ENCODE peak calls at places on chromosomes 3 and 15, in nine cellular contexts. One of them, this sample, is unnamed.

GRCh38 chr15:82074610-82075009 is 28.8 kb upstream of the MEX3B start:
- DNase-seq in type B pancreatic cell: no peak
- DNase-seq in omental fat pad: no peak
- DNase-seq in GM20000: no peak
- DNase-seq in AG09319: no peak
- DNase-seq in transverse colon: no peak
- DNase-seq in cardiac muscle cell: no peak
- DNase-seq in GM10248: no peak
- DNase-seq in psoas muscle: no peak
- DNase-seq in this sample: no peak

GRCh38 chr3:81816473-81817260 is 55.2 kb upstream of the GBE1 start:
- DNase-seq in transverse colon: no peak
- DNase-seq in cardiac muscle cell: no peak
- DNase-seq in GM10248: peak
- DNase-seq in type B pancreatic cell: no peak
- DNase-seq in GM20000: peak
- DNase-seq in AG09319: peak
- DNase-seq in psoas muscle: no peak
- DNase-seq in omental fat pad: no peak
- DNase-seq in this sample: peak

GRCh38 chr3:150699068-150699635 is 4.6 kb downstream of the ERICH6 start:
- DNase-seq in psoas muscle: no peak
- DNase-seq in GM10248: no peak
- DNase-seq in AG09319: no peak
- DNase-seq in cardiac muscle cell: no peak
- DNase-seq in type B pancreatic cell: no peak
- DNase-seq in transverse colon: no peak
- DNase-seq in omental fat pad: no peak
- DNase-seq in GM20000: no peak
- DNase-seq in this sample: no peak

GRCh38 chr15:31268911-31269784 is 57.5 kb upstream of the KLF13 start:
- DNase-seq in psoas muscle: peak
- DNase-seq in GM10248: no peak
- DNase-seq in GM20000: no peak
- DNase-seq in type B pancreatic cell: peak
- DNase-seq in AG09319: no peak
- DNase-seq in omental fat pad: peak
- DNase-seq in transverse colon: peak
- DNase-seq in cardiac muscle cell: peak
- DNase-seq in this sample: peak

GRCh38 chr3:52088445-52089367 is 32.3 kb upstream of the DUSP7 start:
- DNase-seq in GM20000: peak
- DNase-seq in omental fat pad: peak
- DNase-seq in transverse colon: no peak
- DNase-seq in type B pancreatic cell: no peak
- DNase-seq in cardiac muscle cell: peak
- DNase-seq in AG09319: no peak
- DNase-seq in GM10248: no peak
- DNase-seq in psoas muscle: peak
- DNase-seq in this sample: no peak

GRCh38 chr15:35994861-35995260 is 448.9 kb upstream of the DPH6 start:
- DNase-seq in AG09319: no peak
- DNase-seq in type B pancreatic cell: no peak
- DNase-seq in omental fat pad: no peak
- DNase-seq in GM10248: no peak
- DNase-seq in psoas muscle: no peak
- DNase-seq in cardiac muscle cell: no peak
- DNase-seq in transverse colon: no peak
- DNase-seq in GM20000: no peak
- DNase-seq in this sample: no peak

GRCh38 chr3:139301183-139301582 is 42.6 kb upstream of the MRPS22 start:
- DNase-seq in type B pancreatic cell: no peak
- DNase-seq in AG09319: no peak
- DNase-seq in GM10248: no peak
- DNase-seq in cardiac muscle cell: no peak
- DNase-seq in omental fat pad: no peak
- DNase-seq in GM20000: no peak
- DNase-seq in psoas muscle: peak
- DNase-seq in transverse colon: no peak
- DNase-seq in this sample: no peak

GRCh38 chr3:53045784-53046170 is at the start of gene SFMBT1:
- DNase-seq in GM20000: peak
- DNase-seq in cardiac muscle cell: peak
- DNase-seq in psoas muscle: peak
- DNase-seq in type B pancreatic cell: peak
- DNase-seq in omental fat pad: no peak
- DNase-seq in transverse colon: peak
- DNase-seq in GM10248: peak
- DNase-seq in AG09319: peak
- DNase-seq in this sample: peak

GRCh38 chr15:79682285-79682684 is 214.5 kb downstream of the MTHFS start:
- DNase-seq in psoas muscle: no peak
- DNase-seq in transverse colon: no peak
- DNase-seq in GM20000: no peak
- DNase-seq in type B pancreatic cell: no peak
- DNase-seq in AG09319: peak
- DNase-seq in GM10248: no peak
- DNase-seq in omental fat pad: no peak
- DNase-seq in cardiac muscle cell: no peak
- DNase-seq in this sample: peak

GRCh38 chr3:196179380-196180308 is 31.6 kb downstream of the ZDHHC19 start:
- DNase-seq in GM10248: peak
- DNase-seq in GM20000: peak
- DNase-seq in cardiac muscle cell: no peak
- DNase-seq in omental fat pad: no peak
- DNase-seq in AG09319: no peak
- DNase-seq in psoas muscle: peak
- DNase-seq in transverse colon: peak
- DNase-seq in type B pancreatic cell: no peak
- DNase-seq in this sample: no peak

GRCh38 chr3:195876297-195877031 is 31.9 kb downstream of the TNK2 start:
- DNase-seq in cardiac muscle cell: no peak
- DNase-seq in transverse colon: peak
- DNase-seq in GM20000: no peak
- DNase-seq in GM10248: no peak
- DNase-seq in AG09319: no peak
- DNase-seq in type B pancreatic cell: no peak
- DNase-seq in psoas muscle: peak
- DNase-seq in omental fat pad: no peak
- DNase-seq in this sample: no peak

GRCh38 chr3:120070263-120070981 is 23.8 kb downstream of the GSK3B start:
- DNase-seq in GM20000: no peak
- DNase-seq in transverse colon: no peak
- DNase-seq in type B pancreatic cell: no peak
- DNase-seq in AG09319: no peak
- DNase-seq in psoas muscle: no peak
- DNase-seq in cardiac muscle cell: no peak
- DNase-seq in omental fat pad: no peak
- DNase-seq in GM10248: no peak
- DNase-seq in this sample: no peak

GRCh38 chr15:55267401-55268053 is 22.1 kb downstream of the RAB27A start:
- DNase-seq in cardiac muscle cell: no peak
- DNase-seq in GM20000: no peak
- DNase-seq in omental fat pad: no peak
- DNase-seq in type B pancreatic cell: no peak
- DNase-seq in AG09319: no peak
- DNase-seq in psoas muscle: peak
- DNase-seq in GM10248: peak
- DNase-seq in transverse colon: peak
- DNase-seq in this sample: peak

GRCh38 chr15:90592144-90592887 is 62.6 kb downstream of the CRTC3 start:
- DNase-seq in omental fat pad: no peak
- DNase-seq in type B pancreatic cell: no peak
- DNase-seq in GM20000: no peak
- DNase-seq in psoas muscle: no peak
- DNase-seq in cardiac muscle cell: no peak
- DNase-seq in transverse colon: no peak
- DNase-seq in GM10248: no peak
- DNase-seq in AG09319: peak
- DNase-seq in this sample: no peak

GRCh38 chr3:13111173-13111873 is 38.1 kb upstream of the IQSEC1 start:
- DNase-seq in omental fat pad: no peak
- DNase-seq in type B pancreatic cell: no peak
- DNase-seq in transverse colon: peak
- DNase-seq in GM10248: no peak
- DNase-seq in psoas muscle: no peak
- DNase-seq in GM20000: no peak
- DNase-seq in AG09319: no peak
- DNase-seq in cardiac muscle cell: no peak
- DNase-seq in this sample: no peak

GRCh38 chr3:115638991-115639390 is 15.7 kb downstream of the GAP43 start:
- DNase-seq in GM20000: no peak
- DNase-seq in AG09319: no peak
- DNase-seq in omental fat pad: no peak
- DNase-seq in GM10248: no peak
- DNase-seq in psoas muscle: no peak
- DNase-seq in transverse colon: no peak
- DNase-seq in type B pancreatic cell: no peak
- DNase-seq in cardiac muscle cell: no peak
- DNase-seq in this sample: no peak

GRCh38 chr3:32675164-32675563 is 9.8 kb upstream of the CNOT10 start:
- DNase-seq in psoas muscle: no peak
- DNase-seq in transverse colon: no peak
- DNase-seq in GM10248: no peak
- DNase-seq in type B pancreatic cell: no peak
- DNase-seq in GM20000: no peak
- DNase-seq in cardiac muscle cell: no peak
- DNase-seq in omental fat pad: no peak
- DNase-seq in AG09319: no peak
- DNase-seq in this sample: no peak

GRCh38 chr3:13575459-13576061 is 26.6 kb downstream of the FBLN2 start:
- DNase-seq in GM10248: no peak
- DNase-seq in omental fat pad: no peak
- DNase-seq in cardiac muscle cell: peak
- DNase-seq in AG09319: no peak
- DNase-seq in GM20000: no peak
- DNase-seq in transverse colon: no peak
- DNase-seq in type B pancreatic cell: no peak
- DNase-seq in psoas muscle: peak
- DNase-seq in this sample: no peak

GRCh38 chr3:45782381-45782780 is 14.0 kb downstream of the SLC6A20 start:
- DNase-seq in GM20000: no peak
- DNase-seq in cardiac muscle cell: no peak
- DNase-seq in AG09319: no peak
- DNase-seq in omental fat pad: no peak
- DNase-seq in type B pancreatic cell: no peak
- DNase-seq in transverse colon: no peak
- DNase-seq in GM10248: no peak
- DNase-seq in psoas muscle: no peak
- DNase-seq in this sample: no peak

GRCh38 chr15:80615783-80616391 is 79.2 kb upstream of the ABHD17C start:
- DNase-seq in cardiac muscle cell: no peak
- DNase-seq in GM10248: no peak
- DNase-seq in GM20000: no peak
- DNase-seq in psoas muscle: peak
- DNase-seq in transverse colon: peak
- DNase-seq in omental fat pad: peak
- DNase-seq in type B pancreatic cell: no peak
- DNase-seq in AG09319: peak
- DNase-seq in this sample: peak

GRCh38 chr3:184399410-184399809 is 19.6 kb downstream of the CHRD start:
- DNase-seq in omental fat pad: no peak
- DNase-seq in GM20000: no peak
- DNase-seq in cardiac muscle cell: no peak
- DNase-seq in transverse colon: no peak
- DNase-seq in AG09319: peak
- DNase-seq in psoas muscle: no peak
- DNase-seq in GM10248: no peak
- DNase-seq in type B pancreatic cell: no peak
- DNase-seq in this sample: no peak

GRCh38 chr3:119628390-119628789 is 30.7 kb downstream of the PLA1A start:
- DNase-seq in type B pancreatic cell: no peak
- DNase-seq in psoas muscle: no peak
- DNase-seq in GM20000: no peak
- DNase-seq in omental fat pad: no peak
- DNase-seq in GM10248: peak
- DNase-seq in transverse colon: no peak
- DNase-seq in cardiac muscle cell: no peak
- DNase-seq in AG09319: no peak
- DNase-seq in this sample: no peak

GRCh38 chr3:17336291-17336690 is 406.1 kb downstream of the TBC1D5 start:
- DNase-seq in omental fat pad: no peak
- DNase-seq in cardiac muscle cell: no peak
- DNase-seq in GM10248: no peak
- DNase-seq in AG09319: peak
- DNase-seq in type B pancreatic cell: no peak
- DNase-seq in psoas muscle: no peak
- DNase-seq in GM20000: no peak
- DNase-seq in transverse colon: no peak
- DNase-seq in this sample: peak

GRCh38 chr3:194671900-194672808 is at the start of gene LSG1:
- DNase-seq in type B pancreatic cell: peak
- DNase-seq in cardiac muscle cell: peak
- DNase-seq in AG09319: peak
- DNase-seq in GM10248: peak
- DNase-seq in GM20000: peak
- DNase-seq in psoas muscle: peak
- DNase-seq in transverse colon: peak
- DNase-seq in omental fat pad: peak
- DNase-seq in this sample: peak
- TF ChIP-seq CTCF in type B pancreatic cell: no peak
- TF ChIP-seq CTCF in cardiac muscle cell: no peak
- TF ChIP-seq CTCF in AG09319: no peak
- TF ChIP-seq CTCF in GM10248: no peak
- TF ChIP-seq CTCF in GM20000: no peak
- TF ChIP-seq CTCF in psoas muscle: no peak
- TF ChIP-seq CTCF in transverse colon: no peak
- TF ChIP-seq CTCF in omental fat pad: no peak
- TF ChIP-seq CTCF in this sample: no peak

GRCh38 chr3:47865192-47865591 is 62.3 kb downstream of the DHX30 start:
- DNase-seq in cardiac muscle cell: no peak
- DNase-seq in transverse colon: no peak
- DNase-seq in type B pancreatic cell: no peak
- DNase-seq in omental fat pad: no peak
- DNase-seq in psoas muscle: peak
- DNase-seq in GM10248: no peak
- DNase-seq in GM20000: no peak
- DNase-seq in AG09319: no peak
- DNase-seq in this sample: no peak
- TF ChIP-seq CTCF in cardiac muscle cell: peak
- TF ChIP-seq CTCF in transverse colon: no peak
- TF ChIP-seq CTCF in type B pancreatic cell: no peak
- TF ChIP-seq CTCF in omental fat pad: no peak
- TF ChIP-seq CTCF in psoas muscle: no peak
- TF ChIP-seq CTCF in GM10248: no peak
- TF ChIP-seq CTCF in GM20000: no peak
- TF ChIP-seq CTCF in AG09319: no peak
- TF ChIP-seq CTCF in this sample: no peak

GRCh38 chr3:126654571-126655393 is at the start of gene TXNRD3:
- DNase-seq in omental fat pad: peak
- DNase-seq in GM10248: peak
- DNase-seq in type B pancreatic cell: peak
- DNase-seq in cardiac muscle cell: peak
- DNase-seq in psoas muscle: peak
- DNase-seq in AG09319: peak
- DNase-seq in transverse colon: peak
- DNase-seq in GM20000: peak
- DNase-seq in this sample: peak
- TF ChIP-seq CTCF in omental fat pad: no peak
- TF ChIP-seq CTCF in GM10248: no peak
- TF ChIP-seq CTCF in type B pancreatic cell: peak
- TF ChIP-seq CTCF in cardiac muscle cell: no peak
- TF ChIP-seq CTCF in psoas muscle: peak
- TF ChIP-seq CTCF in AG09319: no peak
- TF ChIP-seq CTCF in transverse colon: no peak
- TF ChIP-seq CTCF in GM20000: no peak
- TF ChIP-seq CTCF in this sample: no peak

GRCh38 chr3:99586680-99587079 is 51.7 kb upstream of the COL8A1 start:
- DNase-seq in omental fat pad: no peak
- DNase-seq in cardiac muscle cell: no peak
- DNase-seq in type B pancreatic cell: no peak
- DNase-seq in GM10248: no peak
- DNase-seq in AG09319: no peak
- DNase-seq in transverse colon: no peak
- DNase-seq in GM20000: no peak
- DNase-seq in psoas muscle: no peak
- DNase-seq in this sample: no peak
- TF ChIP-seq CTCF in omental fat pad: no peak
- TF ChIP-seq CTCF in cardiac muscle cell: no peak
- TF ChIP-seq CTCF in type B pancreatic cell: no peak
- TF ChIP-seq CTCF in GM10248: no peak
- TF ChIP-seq CTCF in AG09319: no peak
- TF ChIP-seq CTCF in transverse colon: no peak
- TF ChIP-seq CTCF in GM20000: no peak
- TF ChIP-seq CTCF in psoas muscle: no peak
- TF ChIP-seq CTCF in this sample: no peak

This sample was measured in adrenal gland.